ENCODE peak calls at places on chromosomes 12 and 14, in eight cellular contexts. T is endodermal cell; N is WTC11; Y is heart left ventricle; Z is COR-L47; J is activated naive CD8-positive, alpha-beta T cell treated with anti-CD3 and anti-CD28 coated beads, Interleukin-2, amount 50 U/mL, for 24 hours; P is T-helper 9 cell; R is stimulated activated CD4-positive, alpha-beta T cell treated with anti-CD3 and anti-CD28 coated beads, Interleukin-15, amount 100 ng/mL, for 24 hours. S is an unnamed sample.

GRCh38 chr12:2751686-2752085 is 43.1 kb upstream of the FKBP4 start:
- DNase-seq in J (no peak), N (no peak), P (no peak), Y (no peak), T (peak; percentile 82), Z (no peak), R (no peak), S (no peak)

GRCh38 chr12:64400041-64400440 is 4.2 kb upstream of the XPOT start:
- DNase-seq in R (no peak), J (no peak), P (peak; percentile 26), Z (no peak), Y (no peak), T (no peak), N (no peak), S (no peak)

GRCh38 chr12:1054103-1054838 is 63.2 kb downstream of the ERC1 start:
- DNase-seq in Z (peak; percentile 38), J (no peak), T (peak; percentile 66), P (no peak), Y (no peak), R (no peak), N (no peak), S (no peak)

GRCh38 chr12:103727638-103728037 is 113.4 kb downstream of the NT5DC3 start:
- DNase-seq in J (no peak), Z (no peak), N (no peak), T (no peak), Y (no peak), P (no peak), R (no peak), S (no peak)

GRCh38 chr14:56004323-56004722 is 113.9 kb upstream of the PELI2 start:
- DNase-seq in R (no peak), J (no peak), Y (no peak), P (no peak), T (no peak), Z (no peak), N (no peak), S (no peak)

GRCh38 chr12:26271889-26272492 is 76.6 kb downstream of the SSPN start:
- DNase-seq in P (no peak), R (peak; percentile 37), J (peak; percentile 22), Z (no peak), T (no peak), N (no peak), Y (peak; percentile 84), S (no peak)

GRCh38 chr12:108759914-108760313 is 28.6 kb upstream of the CORO1C start:
- DNase-seq in P (no peak), J (no peak), T (no peak), Z (no peak), Y (no peak), R (no peak), N (no peak), S (no peak)

GRCh38 chr12:3315201-3315661 is 175.8 kb upstream of the PRMT8 start:
- DNase-seq in J (no peak), P (no peak), R (no peak), Z (peak; percentile 77), N (no peak), T (no peak), Y (peak; percentile 73), S (no peak)

GRCh38 chr12:100576311-100577036 is 3.0 kb downstream of the GAS2L3 start:
- DNase-seq in T (no peak), R (no peak), Z (no peak), N (no peak), P (no peak), J (no peak), Y (no peak), S (no peak)

GRCh38 chr12:104506691-104507401 is 50.1 kb downstream of the CHST11 start:
- DNase-seq in T (peak; percentile 88), N (peak; percentile 29), J (no peak), R (no peak), P (no peak), Y (peak; percentile 58), Z (peak; percentile 85), S (no peak)

GRCh38 chr14:67853748-67854147 is 34.2 kb downstream of the RAD51B start:
- DNase-seq in P (no peak), Z (no peak), T (no peak), N (no peak), Y (no peak), R (no peak), J (no peak), S (no peak)

GRCh38 chr14:51677276-51677675 is 25.6 kb downstream of the FRMD6 start:
- DNase-seq in T (no peak), R (no peak), N (no peak), P (no peak), J (no peak), Z (no peak), Y (no peak), S (no peak)

GRCh38 chr14:53180272-53181221 is 27.4 kb upstream of the DDHD1 start:
- DNase-seq in N (peak; percentile 68), Z (no peak), J (peak; percentile 36), T (peak; percentile 88), P (peak; percentile 3), R (peak; percentile 57), Y (no peak), S (no peak)

GRCh38 chr12:38258411-38258810 is 58.2 kb upstream of the ALG10B start:
- DNase-seq in N (no peak), T (no peak), Z (no peak), J (no peak), R (no peak), P (no peak), Y (no peak), S (no peak)

GRCh38 chr12:5026342-5026938 is 17.2 kb upstream of the KCNA5 start:
- DNase-seq in N (no peak), Z (no peak), J (no peak), T (no peak), P (no peak), Y (no peak), R (no peak), S (no peak)

GRCh38 chr14:100391777-100392176 is 68.6 kb downstream of the SLC25A47 start:
- DNase-seq in N (no peak), J (no peak), P (no peak), Z (no peak), T (no peak), Y (no peak), R (no peak), S (no peak)

GRCh38 chr12:127548123-127548553 is 718.8 kb upstream of the TMEM132C start:
- DNase-seq in N (no peak), Z (peak; percentile 55), T (no peak), R (no peak), Y (no peak), P (no peak), J (no peak), S (no peak)

GRCh38 chr14:95835331-95835730 is 41.3 kb upstream of the TUNAR start:
- DNase-seq in J (peak; percentile 2), T (no peak), Z (no peak), N (no peak), Y (no peak), P (no peak), R (peak; percentile 23), S (no peak)

GRCh38 chr12:2008677-2009076 is 4.4 kb upstream of the DCP1B start:
- DNase-seq in J (no peak), R (no peak), P (no peak), Y (no peak), Z (no peak), T (no peak), N (no peak), S (no peak)

GRCh38 chr14:45089813-45090212 is 5.9 kb downstream of the PRPF39 start:
- DNase-seq in P (no peak), T (no peak), N (no peak), J (no peak), Z (no peak), Y (no peak), R (peak; percentile 16), S (no peak)

GRCh38 chr12:64452559-64453329 is 824 bp downstream of the TBK1 start:
- DNase-seq in Z (no peak), N (no peak), P (no peak), J (no peak), T (no peak), Y (no peak), R (no peak), S (peak; percentile 22)

GRCh38 chr14:102318781-102319276 is 717 bp upstream of the ZNF839 start:
- DNase-seq in P (no peak), Z (no peak), T (no peak), N (no peak), J (no peak), R (no peak), Y (no peak), S (no peak)

GRCh38 chr12:53532026-53532425 is 24.7 kb upstream of the NPFF start:
- DNase-seq in P (no peak), Y (no peak), Z (peak; percentile 31), N (no peak), J (no peak), T (no peak), R (no peak), S (no peak)

GRCh38 chr12:46187023-46187422 is 81.8 kb downstream of the SLC38A1 start:
- DNase-seq in Y (peak; percentile 40), Z (no peak), N (no peak), J (no peak), T (no peak), R (no peak), P (no peak), S (no peak)

GRCh38 chr14:75720828-75721227 is 59.8 kb downstream of the TTLL5 start:
- DNase-seq in J (no peak), Y (peak; percentile 56), P (no peak), Z (no peak), N (no peak), R (no peak), T (no peak), S (no peak)

GRCh38 chr14:99479160-99479902 is 1.3 kb downstream of the SETD3 start:
- DNase-seq in N (no peak), T (no peak), Z (no peak), J (no peak), R (no peak), P (no peak), Y (no peak), S (no peak)

GRCh38 chr12:119725523-119725922 is 57.6 kb downstream of the PRKAB1 start:
- DNase-seq in J (no peak), P (no peak), Z (no peak), Y (no peak), R (no peak), T (no peak), N (no peak), S (no peak)

GRCh38 chr12:131928080-131928764 is 854 bp upstream of the PUS1 start:
- DNase-seq in N (peak; percentile 41), R (no peak), J (no peak), Z (no peak), T (peak; percentile 72), Y (no peak), P (no peak), S (no peak)

GRCh38 chr14:53874704-53875103 is 81.9 kb downstream of the BMP4 start:
- DNase-seq in Z (no peak), R (no peak), N (no peak), T (no peak), J (no peak), P (no peak), Y (peak; percentile 35), S (no peak)

GRCh38 chr12:53532524-53533445 is 25.5 kb upstream of the NPFF start:
- DNase-seq in Y (no peak), P (no peak), Z (no peak), N (no peak), R (no peak), J (no peak), T (no peak), S (no peak)

GRCh38 chr14:22613736-22614239 is 15.7 kb downstream of the ABHD4 start:
- DNase-seq in N (no peak), P (no peak), R (no peak), T (no peak), J (no peak), Z (no peak), Y (no peak), S (no peak)

GRCh38 chr12:46452061-46452615 is 79.6 kb upstream of the SLC38A2 start:
- DNase-seq in Y (no peak), R (no peak), J (no peak), N (no peak), T (no peak), P (no peak), Z (no peak), S (no peak)

GRCh38 chr12:1117970-1118563 is 127.0 kb downstream of the ERC1 start:
- DNase-seq in P (peak; percentile 60), T (peak; percentile 87), Z (peak; percentile 78), J (peak; percentile 69), N (peak; percentile 66), R (peak; percentile 75), Y (peak; percentile 52), S (peak; percentile 72)

GRCh38 chr12:61857968-61858367 is 402.2 kb upstream of the USP15 start:
- DNase-seq in Y (no peak), T (no peak), J (no peak), N (no peak), Z (no peak), R (no peak), P (no peak), S (no peak)